ENCODE peak calls at places on chromosomes 11 and 22, in nine cellular contexts. One of them, this sample, is unnamed.

GRCh38 chr11:111097191-111097590 is 148.3 kb upstream of the POU2AF2 start:
- DNase-seq in H9: peak
- DNase-seq in cardiac muscle cell: no peak
- DNase-seq in heart left ventricle: peak
- DNase-seq in GM10248: no peak
- DNase-seq in BE2C: peak
- DNase-seq in astrocyte of the spinal cord: peak
- DNase-seq in tibial nerve: no peak
- DNase-seq in fibroblast of mammary gland: peak
- DNase-seq in this sample: peak

GRCh38 chr11:134474942-134475341 is 62.9 kb upstream of the B3GAT1 start:
- DNase-seq in H9: peak
- DNase-seq in cardiac muscle cell: no peak
- DNase-seq in heart left ventricle: no peak
- DNase-seq in GM10248: no peak
- DNase-seq in BE2C: no peak
- DNase-seq in astrocyte of the spinal cord: no peak
- DNase-seq in tibial nerve: no peak
- DNase-seq in fibroblast of mammary gland: no peak
- DNase-seq in this sample: no peak

GRCh38 chr11:77199346-77199745 is 71.3 kb downstream of the MYO7A start:
- DNase-seq in H9: no peak
- DNase-seq in cardiac muscle cell: no peak
- DNase-seq in heart left ventricle: no peak
- DNase-seq in GM10248: no peak
- DNase-seq in BE2C: peak
- DNase-seq in astrocyte of the spinal cord: no peak
- DNase-seq in tibial nerve: no peak
- DNase-seq in fibroblast of mammary gland: no peak
- DNase-seq in this sample: no peak

GRCh38 chr22:21686193-21686608 is 20.4 kb downstream of the PPIL2 start:
- DNase-seq in H9: no peak
- DNase-seq in cardiac muscle cell: no peak
- DNase-seq in heart left ventricle: no peak
- DNase-seq in GM10248: no peak
- DNase-seq in BE2C: no peak
- DNase-seq in astrocyte of the spinal cord: no peak
- DNase-seq in tibial nerve: no peak
- DNase-seq in fibroblast of mammary gland: no peak
- DNase-seq in this sample: no peak

GRCh38 chr22:48535868-48536690 is 1291.6 kb downstream of the BRD1 start:
- DNase-seq in H9: no peak
- DNase-seq in cardiac muscle cell: no peak
- DNase-seq in heart left ventricle: no peak
- DNase-seq in GM10248: no peak
- DNase-seq in BE2C: no peak
- DNase-seq in astrocyte of the spinal cord: no peak
- DNase-seq in tibial nerve: no peak
- DNase-seq in fibroblast of mammary gland: no peak
- DNase-seq in this sample: no peak

GRCh38 chr11:107898270-107898669 is 30.0 kb upstream of the RAB39A start:
- DNase-seq in H9: no peak
- DNase-seq in cardiac muscle cell: peak
- DNase-seq in heart left ventricle: no peak
- DNase-seq in GM10248: peak
- DNase-seq in BE2C: no peak
- DNase-seq in astrocyte of the spinal cord: peak
- DNase-seq in tibial nerve: no peak
- DNase-seq in fibroblast of mammary gland: peak
- DNase-seq in this sample: peak

GRCh38 chr11:133821776-133822175 is 23.5 kb downstream of the SPATA19 start:
- DNase-seq in H9: peak
- DNase-seq in cardiac muscle cell: peak
- DNase-seq in heart left ventricle: no peak
- DNase-seq in GM10248: peak
- DNase-seq in BE2C: peak
- DNase-seq in astrocyte of the spinal cord: no peak
- DNase-seq in tibial nerve: peak
- DNase-seq in fibroblast of mammary gland: peak
- DNase-seq in this sample: peak

GRCh38 chr11:12245549-12245986 is 131.8 kb upstream of the PARVA start:
- DNase-seq in H9: no peak
- DNase-seq in cardiac muscle cell: peak
- DNase-seq in heart left ventricle: no peak
- DNase-seq in GM10248: no peak
- DNase-seq in BE2C: no peak
- DNase-seq in astrocyte of the spinal cord: no peak
- DNase-seq in tibial nerve: no peak
- DNase-seq in fibroblast of mammary gland: peak
- DNase-seq in this sample: no peak

GRCh38 chr11:86790867-86791849 is 9.2 kb upstream of the PRSS23 start:
- DNase-seq in H9: no peak
- DNase-seq in cardiac muscle cell: no peak
- DNase-seq in heart left ventricle: no peak
- DNase-seq in GM10248: no peak
- DNase-seq in BE2C: no peak
- DNase-seq in astrocyte of the spinal cord: no peak
- DNase-seq in tibial nerve: no peak
- DNase-seq in fibroblast of mammary gland: no peak
- DNase-seq in this sample: no peak

GRCh38 chr11:57619331-57619730 is 21.8 kb downstream of the SERPING1 start:
- DNase-seq in H9: no peak
- DNase-seq in cardiac muscle cell: no peak
- DNase-seq in heart left ventricle: no peak
- DNase-seq in GM10248: no peak
- DNase-seq in BE2C: no peak
- DNase-seq in astrocyte of the spinal cord: no peak
- DNase-seq in tibial nerve: no peak
- DNase-seq in fibroblast of mammary gland: no peak
- DNase-seq in this sample: no peak

GRCh38 chr11:71081704-71082230 is 170.6 kb downstream of the SHANK2 start:
- DNase-seq in H9: no peak
- DNase-seq in cardiac muscle cell: no peak
- DNase-seq in heart left ventricle: no peak
- DNase-seq in GM10248: no peak
- DNase-seq in BE2C: no peak
- DNase-seq in astrocyte of the spinal cord: no peak
- DNase-seq in tibial nerve: no peak
- DNase-seq in fibroblast of mammary gland: no peak
- DNase-seq in this sample: no peak

GRCh38 chr11:71078482-71078881 is 173.9 kb downstream of the SHANK2 start:
- DNase-seq in H9: no peak
- DNase-seq in cardiac muscle cell: no peak
- DNase-seq in heart left ventricle: no peak
- DNase-seq in GM10248: no peak
- DNase-seq in BE2C: no peak
- DNase-seq in astrocyte of the spinal cord: no peak
- DNase-seq in tibial nerve: no peak
- DNase-seq in fibroblast of mammary gland: peak
- DNase-seq in this sample: no peak

GRCh38 chr11:71082454-71082853 is 169.9 kb downstream of the SHANK2 start:
- DNase-seq in H9: no peak
- DNase-seq in cardiac muscle cell: no peak
- DNase-seq in heart left ventricle: no peak
- DNase-seq in GM10248: no peak
- DNase-seq in BE2C: no peak
- DNase-seq in astrocyte of the spinal cord: no peak
- DNase-seq in tibial nerve: no peak
- DNase-seq in fibroblast of mammary gland: no peak
- DNase-seq in this sample: no peak

GRCh38 chr11:71079795-71080194 is 172.6 kb downstream of the SHANK2 start:
- DNase-seq in H9: no peak
- DNase-seq in cardiac muscle cell: no peak
- DNase-seq in heart left ventricle: no peak
- DNase-seq in GM10248: no peak
- DNase-seq in BE2C: no peak
- DNase-seq in astrocyte of the spinal cord: no peak
- DNase-seq in tibial nerve: no peak
- DNase-seq in fibroblast of mammary gland: no peak
- DNase-seq in this sample: no peak

DNA sequence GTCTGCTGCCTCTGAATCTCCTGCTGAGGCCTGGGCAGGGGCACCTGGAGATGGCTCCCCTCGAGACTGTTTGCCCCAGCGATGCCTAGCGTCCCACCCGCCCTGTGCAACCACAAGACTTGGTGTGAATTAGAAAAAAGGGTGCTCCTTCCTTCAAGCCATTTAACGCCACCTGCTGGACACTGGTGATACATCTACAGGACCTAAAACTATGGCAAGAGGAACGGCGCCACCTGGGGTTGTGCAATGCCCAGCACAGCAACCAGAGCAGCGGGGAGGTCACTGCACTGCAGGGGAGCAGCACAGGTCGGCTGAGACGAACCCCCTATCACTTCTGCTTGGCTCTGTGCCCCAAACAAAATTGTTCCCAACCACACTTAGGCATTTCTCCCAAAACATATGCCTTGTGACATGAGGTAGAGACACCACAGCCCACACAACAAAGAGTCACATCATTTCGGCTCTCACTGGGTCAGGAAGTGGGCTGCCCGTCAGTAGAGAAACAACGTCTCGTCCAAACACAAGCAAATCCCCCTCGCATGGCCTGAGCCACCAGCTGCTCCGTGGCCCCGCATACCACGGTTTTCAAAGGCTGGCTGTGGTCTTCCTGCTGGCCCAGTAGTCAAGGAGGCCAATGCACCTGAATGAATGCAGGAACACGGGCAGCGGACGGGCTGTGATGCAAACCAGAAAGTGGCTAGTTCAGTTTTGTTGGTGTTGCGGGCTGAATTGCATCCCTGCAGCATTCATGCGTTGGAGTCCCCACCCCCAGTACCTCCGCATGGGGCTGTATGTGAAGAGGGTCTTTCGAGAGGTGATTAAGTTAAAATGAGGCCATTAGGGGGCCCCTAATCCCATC is 171.9 kb downstream of the SHANK2 start:
- DNase-seq in H9: peak
- DNase-seq in cardiac muscle cell: peak
- DNase-seq in heart left ventricle: peak
- DNase-seq in GM10248: peak
- DNase-seq in BE2C: peak
- DNase-seq in astrocyte of the spinal cord: peak
- DNase-seq in tibial nerve: peak
- DNase-seq in fibroblast of mammary gland: peak
- DNase-seq in this sample: peak
- TF ChIP-seq CTCF in H9: peak
- TF ChIP-seq CTCF in cardiac muscle cell: peak
- TF ChIP-seq CTCF in heart left ventricle: peak
- TF ChIP-seq CTCF in GM10248: peak
- TF ChIP-seq CTCF in BE2C: peak
- TF ChIP-seq CTCF in astrocyte of the spinal cord: peak
- TF ChIP-seq CTCF in tibial nerve: peak
- TF ChIP-seq CTCF in fibroblast of mammary gland: peak
- TF ChIP-seq CTCF in this sample: peak

GRCh38 chr11:59144096-59144495 is 1.4 kb downstream of the FAM111A start:
- DNase-seq in H9: no peak
- DNase-seq in cardiac muscle cell: no peak
- DNase-seq in heart left ventricle: no peak
- DNase-seq in GM10248: no peak
- DNase-seq in BE2C: no peak
- DNase-seq in astrocyte of the spinal cord: peak
- DNase-seq in tibial nerve: no peak
- DNase-seq in fibroblast of mammary gland: no peak
- DNase-seq in this sample: no peak

GRCh38 chr11:59141191-59141590 is 1.5 kb upstream of the FAM111A start:
- DNase-seq in H9: no peak
- DNase-seq in cardiac muscle cell: no peak
- DNase-seq in heart left ventricle: no peak
- DNase-seq in GM10248: no peak
- DNase-seq in BE2C: no peak
- DNase-seq in astrocyte of the spinal cord: no peak
- DNase-seq in tibial nerve: no peak
- DNase-seq in fibroblast of mammary gland: no peak
- DNase-seq in this sample: no peak

GRCh38 chr11:59141673-59142460 is 789 bp upstream of the FAM111A start:
- DNase-seq in H9: no peak
- DNase-seq in cardiac muscle cell: no peak
- DNase-seq in heart left ventricle: no peak
- DNase-seq in GM10248: no peak
- DNase-seq in BE2C: no peak
- DNase-seq in astrocyte of the spinal cord: peak
- DNase-seq in tibial nerve: no peak
- DNase-seq in fibroblast of mammary gland: peak
- DNase-seq in this sample: peak

GRCh38 chr11:59144579-59145345 is 2.1 kb downstream of the FAM111A start:
- DNase-seq in H9: peak
- DNase-seq in cardiac muscle cell: peak
- DNase-seq in heart left ventricle: peak
- DNase-seq in GM10248: peak
- DNase-seq in BE2C: no peak
- DNase-seq in astrocyte of the spinal cord: peak
- DNase-seq in tibial nerve: peak
- DNase-seq in fibroblast of mammary gland: peak
- DNase-seq in this sample: peak

GRCh38 chr11:59142530-59143507 is at the start of gene FAM111A:
- DNase-seq in H9: peak
- DNase-seq in cardiac muscle cell: peak
- DNase-seq in heart left ventricle: peak
- DNase-seq in GM10248: peak
- DNase-seq in BE2C: peak
- DNase-seq in astrocyte of the spinal cord: peak
- DNase-seq in tibial nerve: peak
- DNase-seq in fibroblast of mammary gland: peak
- DNase-seq in this sample: peak
- TF ChIP-seq CTCF in H9: peak
- TF ChIP-seq CTCF in cardiac muscle cell: peak
- TF ChIP-seq CTCF in heart left ventricle: peak
- TF ChIP-seq CTCF in GM10248: peak
- TF ChIP-seq CTCF in BE2C: no peak
- TF ChIP-seq CTCF in astrocyte of the spinal cord: peak
- TF ChIP-seq CTCF in tibial nerve: no peak
- TF ChIP-seq CTCF in fibroblast of mammary gland: no peak
- TF ChIP-seq CTCF in this sample: peak

DNA sequence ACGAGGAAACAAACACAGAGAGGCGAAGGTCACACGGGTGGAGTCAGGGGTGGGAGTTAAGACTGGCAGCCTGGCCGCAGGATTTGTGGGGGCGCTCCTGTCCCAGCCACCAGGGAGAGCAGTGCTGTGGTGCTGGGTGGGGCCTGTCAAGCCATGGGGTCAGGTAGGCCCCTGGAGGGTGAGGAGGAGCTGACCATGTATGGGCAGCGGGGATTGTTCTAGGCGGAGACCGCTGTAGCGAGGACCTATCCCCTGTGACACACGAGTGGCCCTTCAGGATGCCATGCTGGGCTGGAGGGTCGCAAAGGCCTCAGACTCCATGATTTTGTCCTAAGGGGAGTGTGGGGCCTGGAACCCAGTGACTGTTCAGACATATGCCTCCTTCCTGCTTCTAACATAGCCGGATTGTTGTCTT is 1.6 kb upstream of the RPS19BP1 start:
- DNase-seq in H9: peak
- DNase-seq in cardiac muscle cell: no peak
- DNase-seq in heart left ventricle: no peak
- DNase-seq in GM10248: no peak
- DNase-seq in BE2C: no peak
- DNase-seq in astrocyte of the spinal cord: no peak
- DNase-seq in tibial nerve: no peak
- DNase-seq in fibroblast of mammary gland: no peak
- DNase-seq in this sample: no peak
- TF ChIP-seq CTCF in H9: no peak
- TF ChIP-seq CTCF in cardiac muscle cell: no peak
- TF ChIP-seq CTCF in heart left ventricle: no peak
- TF ChIP-seq CTCF in GM10248: no peak
- TF ChIP-seq CTCF in BE2C: no peak
- TF ChIP-seq CTCF in astrocyte of the spinal cord: no peak
- TF ChIP-seq CTCF in tibial nerve: no peak
- TF ChIP-seq CTCF in fibroblast of mammary gland: no peak
- TF ChIP-seq CTCF in this sample: no peak

GRCh38 chr22:19753090-19753842 is 7.3 kb upstream of the TBX1 start:
- DNase-seq in H9: peak
- DNase-seq in cardiac muscle cell: no peak
- DNase-seq in heart left ventricle: no peak
- DNase-seq in GM10248: no peak
- DNase-seq in BE2C: no peak
- DNase-seq in astrocyte of the spinal cord: no peak
- DNase-seq in tibial nerve: no peak
- DNase-seq in fibroblast of mammary gland: no peak
- DNase-seq in this sample: no peak
- TF ChIP-seq CTCF in H9: peak
- TF ChIP-seq CTCF in cardiac muscle cell: peak
- TF ChIP-seq CTCF in heart left ventricle: no peak
- TF ChIP-seq CTCF in GM10248: no peak
- TF ChIP-seq CTCF in BE2C: peak
- TF ChIP-seq CTCF in astrocyte of the spinal cord: peak
- TF ChIP-seq CTCF in tibial nerve: no peak
- TF ChIP-seq CTCF in fibroblast of mammary gland: no peak
- TF ChIP-seq CTCF in this sample: peak

This sample was measured in choroid plexus epithelial cell.